ENCODE peak calls at places on chromosomes 13 and 19, in four cellular contexts. K is endothelial cell, F is left cardiac atrium, I is HT-29. E is an unnamed sample.

GRCh38 chr19:47372603-47373002 is 23.5 kb downstream of the DHX34 start:
- DNase-seq in K (no peak), F (no peak), I (no peak), E (no peak)

GRCh38 chr13:72562686-72563085 is 164.7 kb downstream of the MZT1 start:
- DNase-seq in K (no peak), F (no peak), I (no peak), E (no peak)

GRCh38 chr13:46211116-46211515 is 612 bp upstream of the LRRC63 start:
- DNase-seq in K (no peak), F (no peak), I (no peak), E (no peak)

GRCh38 chr19:22545751-22546150 is 88.4 kb upstream of the ZNF492 start:
- DNase-seq in K (peak), F (peak), I (peak), E (peak)

GRCh38 chr13:32150794-32151193 is 119.2 kb downstream of the FRY start:
- DNase-seq in K (no peak), F (peak), I (no peak), E (no peak)

GRCh38 chr19:35433448-35433847 is 14.6 kb upstream of the FFAR2 start:
- DNase-seq in K (no peak), F (no peak), I (no peak), E (no peak)

GRCh38 chr13:106796280-106797047 is 228.5 kb upstream of the ARGLU1 start:
- DNase-seq in K (no peak), F (no peak), I (no peak), E (peak)

GRCh38 chr19:39154626-39155100 is 29.1 kb downstream of the PAK4 start:
- DNase-seq in K (no peak), F (no peak), I (peak), E (no peak)

GRCh38 chr13:20525601-20526544 is at the start of gene CRYL1:
- DNase-seq in K (peak), F (peak), I (peak), E (no peak)